ENCODE peak calls at places on chromosomes 5 and 9, in five cellular contexts. Q is HepG2; A is Jurkat, Clone E6-1; S is Caki2; B is pancreas. I is an unnamed sample.

GRCh38 chr5:170059221-170059620 is 46.5 kb upstream of the FOXI1 start:
- DNase-seq in Q (no peak), B (no peak), A (no peak), S (no peak), I (no peak)

GRCh38 chr9:129514891-129515290 is 106.0 kb downstream of the C9orf50 start:
- DNase-seq in Q (no peak), B (no peak), A (no peak), S (no peak), I (no peak)

GRCh38 chr5:180172447-180173197 is 36.4 kb downstream of the RASGEF1C start:
- DNase-seq in S (no peak), A (no peak), Q (peak), B (no peak), I (no peak)

GRCh38 chr9:137293094-137293481 is 9.0 kb downstream of the NRARP start:
- DNase-seq in B (peak), S (no peak), A (no peak), Q (no peak), I (no peak)

GRCh38 chr5:155943516-155944407 is 383.2 kb upstream of the SGCD start:
- DNase-seq in A (peak), S (peak), Q (peak), B (no peak), I (no peak)

GRCh38 chr5:59069438-59070079 is 486.7 kb downstream of the RAB3C start:
- DNase-seq in Q (peak), S (peak), B (no peak), A (no peak), I (no peak)

GRCh38 chr5:143033535-143034260 is 263.5 kb downstream of the ARHGAP26 start:
- DNase-seq in A (no peak), B (no peak), S (peak), Q (no peak), I (no peak)

GRCh38 chr5:14240366-14240765 is 97.2 kb downstream of the TRIO start:
- DNase-seq in B (no peak), A (no peak), S (no peak), Q (no peak), I (no peak)

I was measured in lower lobe of right lung.